ENCODE peak calls at places on chromosomes 11 and 22, in seven cellular contexts. Q is stimulated activated CD4-positive, alpha-beta T cell treated with anti-CD3 and anti-CD28 coated beads, TNF-alpha, amount 100 ng/mL, for 24 hours; E is ACHN; R is NCI-H460; G is activated CD4-positive, CD25-positive, alpha-beta regulatory T cell; C is hypothalamus; Y is suprapubic skin. D is an unnamed sample.

GRCh38 chr11:134527382-134528243 is 115.6 kb upstream of the B3GAT1 start:
- DNase-seq in Q (no peak), E (no peak), R (no peak), G (no peak), C (no peak), Y (peak; percentile 20), D (peak; percentile 30)

GRCh38 chr11:102085864-102086551 is 24.2 kb upstream of the YAP1 start:
- DNase-seq in Q (no peak), E (no peak), R (no peak), G (no peak), C (no peak), Y (no peak), D (no peak)

GRCh38 chr11:19905280-19905853 is 192.7 kb downstream of the NAV2 start:
- DNase-seq in Q (no peak), E (peak; percentile 51), R (peak; percentile 21), G (no peak), C (no peak), Y (no peak), D (no peak)

GRCh38 chr11:129861702-129862107 is 33.7 kb downstream of the NFRKB start:
- DNase-seq in Q (no peak), E (peak; percentile 94), R (peak; percentile 76), G (no peak), C (no peak), Y (no peak), D (peak; percentile 67)

GRCh38 chr11:45805305-45806071 is 539 bp downstream of the SLC35C1 start:
- DNase-seq in Q (no peak), E (peak; percentile 57), R (no peak), G (no peak), C (no peak), Y (peak; percentile 75), D (peak; percentile 57)

GRCh38 chr11:13349046-13349445 is 71.5 kb downstream of the BMAL1 start:
- DNase-seq in Q (no peak), E (no peak), R (no peak), G (no peak), C (no peak), Y (no peak), D (no peak)

GRCh38 chr11:65502852-65503603 is 4.2 kb downstream of the MALAT1 start:
- DNase-seq in Q (no peak), E (peak; percentile 19), R (no peak), G (no peak), C (no peak), Y (no peak), D (no peak)

GRCh38 chr11:116879789-116880402 is 42.5 kb upstream of the APOA1 start:
- DNase-seq in Q (no peak), E (peak; percentile 62), R (peak; percentile 50), G (no peak), C (no peak), Y (no peak), D (no peak)

GRCh38 chr11:33125611-33126010 is 35.7 kb downstream of the CSTF3 start:
- DNase-seq in Q (no peak), E (no peak), R (no peak), G (no peak), C (no peak), Y (no peak), D (no peak)

GRCh38 chr11:65438257-65439151 is 15.9 kb downstream of the NEAT1 start:
- DNase-seq in Q (no peak), E (peak; percentile 7), R (no peak), G (no peak), C (no peak), Y (no peak), D (no peak)

GRCh38 chr11:62851807-62852522 is 12.6 kb upstream of the WDR74 start:
- DNase-seq in Q (no peak), E (no peak), R (no peak), G (no peak), C (no peak), Y (no peak), D (no peak)

GRCh38 chr22:49767355-49768062 is 60.2 kb downstream of the BRD1 start:
- DNase-seq in Q (no peak), E (peak; percentile 53), R (peak; percentile 31), G (no peak), C (no peak), Y (no peak), D (peak; percentile 72)

GRCh38 chr11:111307472-111308108 is 9.2 kb downstream of the POU2AF3 start:
- DNase-seq in Q (no peak), E (no peak), R (no peak), G (no peak), C (no peak), Y (no peak), D (no peak)

GRCh38 chr11:11621881-11622706 is at the start of gene GALNT18:
- DNase-seq in Q (peak; percentile 34), E (peak; percentile 91), R (peak; percentile 86), G (peak; percentile 14), C (peak; percentile 93), Y (peak; percentile 89), D (peak; percentile 94)

GRCh38 chr11:107624983-107625779 is 34.2 kb downstream of the ELMOD1 start:
- DNase-seq in Q (no peak), E (no peak), R (no peak), G (no peak), C (no peak), Y (no peak), D (no peak)

GRCh38 chr11:32154275-32154674 is 63.4 kb downstream of the RCN1 start:
- DNase-seq in Q (no peak), E (peak; percentile 34), R (no peak), G (no peak), C (no peak), Y (no peak), D (no peak)

GRCh38 chr11:129006161-129006560 is 63.5 kb upstream of the TP53AIP1 start:
- DNase-seq in Q (no peak), E (no peak), R (no peak), G (no peak), C (no peak), Y (no peak), D (no peak)

GRCh38 chr11:116697011-116697410 is 75.8 kb downstream of the BUD13 start:
- DNase-seq in Q (no peak), E (no peak), R (no peak), G (no peak), C (no peak), Y (no peak), D (no peak)

GRCh38 chr11:72754544-72755155 is 2.4 kb upstream of the ARAP1 start:
- DNase-seq in Q (no peak), E (no peak), R (no peak), G (no peak), C (no peak), Y (no peak), D (peak; percentile 60)

GRCh38 chr11:95149659-95150294 is 60.1 kb downstream of the ENDOD1 start:
- DNase-seq in Q (no peak), E (no peak), R (peak; percentile 51), G (no peak), C (peak; percentile 67), Y (peak; percentile 70), D (peak; percentile 68)

GRCh38 chr11:92948116-92948515 is 21.3 kb upstream of the MTNR1B start:
- DNase-seq in Q (no peak), E (no peak), R (no peak), G (no peak), C (no peak), Y (no peak), D (no peak)

GRCh38 chr11:58905141-58905715 is 34.1 kb upstream of the GLYATL1 start:
- DNase-seq in Q (no peak), E (peak; percentile 65), R (no peak), G (no peak), C (no peak), Y (no peak), D (peak; percentile 72)

GRCh38 chr11:69172674-69173073 is 16.9 kb downstream of the SMIM38 start:
- DNase-seq in Q (no peak), E (no peak), R (no peak), G (no peak), C (no peak), Y (no peak), D (no peak)

GRCh38 chr22:23072035-23072910 is 2.0 kb downstream of the GNAZ start:
- DNase-seq in Q (no peak), E (no peak), R (no peak), G (no peak), C (no peak), Y (peak; percentile 55), D (no peak)

GRCh38 chr11:96143016-96143670 is 199.9 kb downstream of the MAML2 start:
- DNase-seq in Q (no peak), E (no peak), R (no peak), G (no peak), C (no peak), Y (no peak), D (no peak)

GRCh38 chr22:25364281-25364680 is 144.8 kb downstream of the CRYBB2 start:
- DNase-seq in Q (no peak), E (no peak), R (no peak), G (no peak), C (no peak), Y (peak; percentile 31), D (no peak)

GRCh38 chr22:19974233-19974861 is 32.7 kb upstream of the TXNRD2 start:
- DNase-seq in Q (no peak), E (peak; percentile 46), R (no peak), G (no peak), C (peak; percentile 41), Y (no peak), D (peak; percentile 99)

GRCh38 chr11:208177-208916 is 839 bp downstream of the RIC8A start:
- DNase-seq in Q (peak; percentile 63), E (peak; percentile 72), R (peak; percentile 38), G (peak; percentile 62), C (peak; percentile 70), Y (peak; percentile 90), D (peak; percentile 70)

GRCh38 chr11:130096823-130097222 is 27.1 kb downstream of the APLP2 start:
- DNase-seq in Q (no peak), E (no peak), R (no peak), G (no peak), C (no peak), Y (no peak), D (no peak)

GRCh38 chr11:126808851-126809250 is 191.7 kb downstream of the KIRREL3 start:
- DNase-seq in Q (no peak), E (no peak), R (no peak), G (no peak), C (peak; percentile 5), Y (no peak), D (no peak)

GRCh38 chr11:104573431-104573830 is 324.8 kb downstream of the CASP12 start:
- DNase-seq in Q (no peak), E (no peak), R (no peak), G (no peak), C (no peak), Y (no peak), D (no peak)

GRCh38 chr11:59658036-59658435 is 10.8 kb downstream of the PATL1 start:
- DNase-seq in Q (no peak), E (no peak), R (no peak), G (no peak), C (no peak), Y (no peak), D (no peak)

D was measured in H9.